ENCODE peak calls at places on chromosomes 2 and 18, in eight cellular contexts. V, R, E, K, U, L, T and H are unnamed samples.

GRCh38 chr2:48233005-48233404 is 296.9 kb upstream of the STON1 start:
- DNase-seq in V (no peak), R (no peak), E (no peak), K (no peak), U (no peak), L (no peak), T (no peak), H (no peak)

GRCh38 chr2:223100061-223100511 is 48.1 kb downstream of the KCNE4 start:
- DNase-seq in V (no peak), R (no peak), E (no peak), K (no peak), U (no peak), L (no peak), T (peak), H (no peak)

GRCh38 chr2:55107428-55107827 is 57.2 kb upstream of the RTN4 start:
- DNase-seq in V (no peak), R (no peak), E (no peak), K (no peak), U (no peak), L (no peak), T (no peak), H (no peak)

GRCh38 chr2:8631465-8632005 is 50.3 kb upstream of the ID2 start:
- DNase-seq in V (no peak), R (no peak), E (no peak), K (no peak), U (no peak), L (no peak), T (no peak), H (no peak)

GRCh38 chr18:25503567-25504081 is 151.7 kb upstream of the ZNF521 start:
- DNase-seq in V (no peak), R (no peak), E (no peak), K (no peak), U (no peak), L (peak), T (peak), H (peak)

GRCh38 chr2:230312638-230313037 is 14.4 kb upstream of the SP140L start:
- DNase-seq in V (no peak), R (no peak), E (no peak), K (no peak), U (no peak), L (no peak), T (no peak), H (no peak)

GRCh38 chr18:10892801-10893595 is 256.4 kb downstream of the PIEZO2 start:
- DNase-seq in V (no peak), R (no peak), E (no peak), K (no peak), U (no peak), L (no peak), T (no peak), H (no peak)

GRCh38 chr2:181459646-181460045 is 2.5 kb downstream of the ITGA4 start:
- DNase-seq in V (no peak), R (no peak), E (no peak), K (no peak), U (no peak), L (no peak), T (no peak), H (no peak)

GRCh38 chr18:59877366-59877765 is 22.4 kb upstream of the PMAIP1 start:
- DNase-seq in V (no peak), R (no peak), E (peak), K (no peak), U (no peak), L (no peak), T (no peak), H (no peak)

GRCh38 chr2:191625016-191625415 is 52.9 kb upstream of the NABP1 start:
- DNase-seq in V (no peak), R (peak), E (no peak), K (no peak), U (peak), L (no peak), T (no peak), H (no peak)

GRCh38 chr18:10291568-10291981 is 162.9 kb upstream of the APCDD1 start:
- DNase-seq in V (no peak), R (no peak), E (no peak), K (no peak), U (no peak), L (no peak), T (no peak), H (no peak)

GRCh38 chr18:2984703-2985261 is 28.2 kb downstream of the LPIN2 start:
- DNase-seq in V (peak), R (no peak), E (no peak), K (no peak), U (no peak), L (no peak), T (no peak), H (no peak)

GRCh38 chr2:230921806-230922595 is 3.0 kb downstream of the GPR55 start:
- DNase-seq in V (no peak), R (no peak), E (no peak), K (no peak), U (no peak), L (no peak), T (no peak), H (no peak)

GRCh38 chr2:189580267-189580661 is 322 bp downstream of the SLC40A1 start:
- DNase-seq in V (peak), R (peak), E (no peak), K (peak), U (no peak), L (no peak), T (peak), H (no peak)

GRCh38 chr18:58186258-58186948 is 142.4 kb downstream of the NEDD4L start:
- DNase-seq in V (no peak), R (no peak), E (no peak), K (no peak), U (no peak), L (no peak), T (no peak), H (no peak)

GRCh38 chr2:98419977-98420725 is 24.5 kb upstream of the INPP4A start:
- DNase-seq in V (no peak), R (no peak), E (no peak), K (no peak), U (no peak), L (no peak), T (no peak), H (no peak)

GRCh38 chr18:51054764-51055163 is 24.8 kb downstream of the SMAD4 start:
- DNase-seq in V (no peak), R (no peak), E (no peak), K (no peak), U (no peak), L (no peak), T (no peak), H (no peak)

GRCh38 chr2:46164581-46165301 is 132.5 kb upstream of the EPAS1 start:
- DNase-seq in V (peak), R (no peak), E (no peak), K (no peak), U (no peak), L (peak), T (peak), H (no peak)

GRCh38 chr18:10329116-10329515 is 125.3 kb upstream of the APCDD1 start:
- DNase-seq in V (no peak), R (no peak), E (no peak), K (no peak), U (no peak), L (no peak), T (no peak), H (no peak)

GRCh38 chr2:62309465-62310091 is 113.7 kb downstream of the B3GNT2 start:
- DNase-seq in V (no peak), R (peak), E (no peak), K (peak), U (no peak), L (no peak), T (no peak), H (no peak)

GRCh38 chr18:50311573-50312106 is 24.1 kb upstream of the CXXC1 start:
- DNase-seq in V (no peak), R (no peak), E (peak), K (no peak), U (no peak), L (no peak), T (no peak), H (no peak)